ENCODE peak calls at places on chromosomes 13 and 19, in six cellular contexts. One of them, this sample, is unnamed. For H3K4me1, the result is how much of the 10 kb centered on the place peaks cover.

GRCh38 chr13:74202129-74202528 is 67.9 kb upstream of the KLF12 start:
- DNase-seq in cardiac muscle cell: peak
- DNase-seq in left lung: no peak
- DNase-seq in CD8-positive, alpha-beta memory T cell: no peak
- DNase-seq in ovary: no peak
- DNase-seq in GM23248: no peak
- DNase-seq in this sample: no peak

GRCh38 chr19:28239270-28239669 is 973.7 kb downstream of the UQCRFS1 start:
- DNase-seq in cardiac muscle cell: peak
- DNase-seq in left lung: no peak
- DNase-seq in CD8-positive, alpha-beta memory T cell: no peak
- DNase-seq in ovary: no peak
- DNase-seq in GM23248: peak
- DNase-seq in this sample: no peak

GRCh38 chr13:99873832-99874430 is 97.6 kb downstream of the ZIC5 start:
- DNase-seq in cardiac muscle cell: no peak
- DNase-seq in left lung: no peak
- DNase-seq in CD8-positive, alpha-beta memory T cell: no peak
- DNase-seq in ovary: no peak
- DNase-seq in GM23248: no peak
- DNase-seq in this sample: no peak

GRCh38 chr13:112179421-112179820 is 112.5 kb downstream of the SOX1 start:
- DNase-seq in cardiac muscle cell: no peak
- DNase-seq in left lung: no peak
- DNase-seq in CD8-positive, alpha-beta memory T cell: no peak
- DNase-seq in ovary: no peak
- DNase-seq in GM23248: no peak
- DNase-seq in this sample: no peak

GRCh38 chr19:33040994-33041827 is 23.5 kb downstream of the RHPN2 start:
- DNase-seq in cardiac muscle cell: peak
- DNase-seq in left lung: no peak
- DNase-seq in CD8-positive, alpha-beta memory T cell: no peak
- DNase-seq in ovary: no peak
- DNase-seq in GM23248: peak
- DNase-seq in this sample: no peak

GRCh38 chr13:106083620-106084350 is 451.7 kb downstream of the EFNB2 start:
- DNase-seq in cardiac muscle cell: peak
- DNase-seq in left lung: no peak
- DNase-seq in CD8-positive, alpha-beta memory T cell: no peak
- DNase-seq in ovary: no peak
- DNase-seq in GM23248: peak
- DNase-seq in this sample: peak

GRCh38 chr19:57302020-57302465 is 18.2 kb upstream of the ZNF543 start:
- DNase-seq in cardiac muscle cell: peak
- DNase-seq in left lung: no peak
- DNase-seq in CD8-positive, alpha-beta memory T cell: no peak
- DNase-seq in ovary: no peak
- DNase-seq in GM23248: peak
- DNase-seq in this sample: peak

GRCh38 chr13:46751811-46752635 is 44.9 kb downstream of the ESD start:
- DNase-seq in cardiac muscle cell: no peak
- DNase-seq in left lung: no peak
- DNase-seq in CD8-positive, alpha-beta memory T cell: peak
- DNase-seq in ovary: no peak
- DNase-seq in GM23248: peak
- DNase-seq in this sample: no peak

GRCh38 chr19:2050349-2050990 is 574 bp downstream of the MKNK2 start:
- DNase-seq in cardiac muscle cell: no peak
- DNase-seq in left lung: peak
- DNase-seq in CD8-positive, alpha-beta memory T cell: no peak
- DNase-seq in ovary: no peak
- DNase-seq in GM23248: peak
- DNase-seq in this sample: no peak

GRCh38 chr19:29084266-29084665 is 128.7 kb downstream of the UQCRFS1 start:
- DNase-seq in cardiac muscle cell: peak
- DNase-seq in left lung: no peak
- DNase-seq in CD8-positive, alpha-beta memory T cell: no peak
- DNase-seq in ovary: no peak
- DNase-seq in GM23248: peak
- DNase-seq in this sample: no peak

GRCh38 chr13:34349091-34349722 is 531.3 kb downstream of the RFC3 start:
- DNase-seq in cardiac muscle cell: peak
- DNase-seq in left lung: no peak
- DNase-seq in CD8-positive, alpha-beta memory T cell: no peak
- DNase-seq in ovary: no peak
- DNase-seq in GM23248: peak
- DNase-seq in this sample: peak

GRCh38 chr13:34816118-34816517 is 126.0 kb upstream of the NBEA start:
- DNase-seq in cardiac muscle cell: no peak
- DNase-seq in left lung: no peak
- DNase-seq in CD8-positive, alpha-beta memory T cell: no peak
- DNase-seq in ovary: no peak
- DNase-seq in GM23248: no peak
- DNase-seq in this sample: no peak

GRCh38 chr13:67224148-67224846 is 5.8 kb downstream of the PCDH9 start:
- DNase-seq in cardiac muscle cell: peak
- DNase-seq in left lung: peak
- DNase-seq in CD8-positive, alpha-beta memory T cell: peak
- DNase-seq in ovary: peak
- DNase-seq in GM23248: peak
- DNase-seq in this sample: peak

GRCh38 chr13:111790621-111791020 is 276.3 kb upstream of the SOX1 start:
- DNase-seq in cardiac muscle cell: no peak
- DNase-seq in left lung: no peak
- DNase-seq in CD8-positive, alpha-beta memory T cell: no peak
- DNase-seq in ovary: no peak
- DNase-seq in GM23248: no peak
- DNase-seq in this sample: no peak

GRCh38 chr13:65959305-65959704 is 1270.8 kb downstream of the PCDH9 start:
- DNase-seq in cardiac muscle cell: no peak
- DNase-seq in left lung: no peak
- DNase-seq in CD8-positive, alpha-beta memory T cell: no peak
- DNase-seq in ovary: no peak
- DNase-seq in GM23248: peak
- DNase-seq in this sample: peak

GRCh38 chr19:21322528-21322927 is 6.7 kb downstream of the ZNF708 start:
- DNase-seq in cardiac muscle cell: peak
- DNase-seq in left lung: no peak
- DNase-seq in CD8-positive, alpha-beta memory T cell: no peak
- DNase-seq in ovary: no peak
- DNase-seq in GM23248: peak
- DNase-seq in this sample: no peak

GRCh38 chr13:41056996-41057711 is 4.2 kb upstream of the WBP4 start:
- DNase-seq in cardiac muscle cell: no peak
- DNase-seq in left lung: no peak
- DNase-seq in CD8-positive, alpha-beta memory T cell: no peak
- DNase-seq in ovary: no peak
- DNase-seq in GM23248: no peak
- DNase-seq in this sample: no peak

DNA sequence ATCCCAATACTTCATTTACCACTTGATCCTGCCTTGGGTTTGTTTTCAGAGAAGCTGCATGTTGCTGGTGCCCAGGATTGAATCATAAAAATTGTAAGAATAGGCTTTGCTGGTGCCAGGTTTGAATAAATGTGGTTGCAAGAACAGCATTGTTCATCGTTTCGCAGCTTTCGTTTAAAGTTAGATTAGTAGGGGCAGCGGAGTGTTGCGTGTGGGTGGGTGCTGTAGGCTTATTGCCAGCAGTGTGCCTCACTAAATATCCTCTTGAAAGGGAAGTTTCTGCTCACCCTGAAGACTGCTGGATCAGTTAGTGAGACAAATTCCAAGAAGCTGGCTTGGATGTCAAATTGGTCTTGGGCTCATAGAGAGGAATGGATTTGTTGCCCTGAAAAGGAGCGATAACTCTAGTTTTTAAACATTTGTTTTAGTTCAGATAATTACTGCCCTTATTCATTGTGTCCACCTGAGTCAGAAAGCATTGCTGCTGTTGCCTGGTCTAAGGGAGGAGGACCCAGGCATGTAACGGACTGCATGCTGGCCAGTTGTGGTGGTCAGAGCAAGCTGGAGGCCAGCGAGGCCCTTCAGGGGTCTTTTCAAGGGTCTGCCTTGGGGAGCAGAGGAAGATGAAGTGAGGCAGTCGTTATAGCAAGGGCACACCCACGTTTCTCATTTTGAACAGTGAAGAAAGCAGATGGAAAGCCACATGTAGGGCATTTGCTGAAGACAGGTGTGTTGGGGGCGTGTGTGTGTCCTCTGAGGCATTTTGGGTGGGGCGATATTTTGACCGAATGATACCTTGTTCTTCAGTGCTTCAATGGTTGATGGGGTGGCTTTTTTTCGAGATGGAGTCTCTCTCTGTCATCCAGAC is 8.5 kb downstream of the ILF3 start:
- DNase-seq in cardiac muscle cell: peak
- DNase-seq in left lung: peak
- DNase-seq in CD8-positive, alpha-beta memory T cell: no peak
- DNase-seq in ovary: no peak
- DNase-seq in GM23248: peak
- DNase-seq in this sample: no peak
- H3K4me1 ChIP-seq in cardiac muscle cell: under half
- H3K4me1 ChIP-seq in left lung: under half
- H3K4me1 ChIP-seq in CD8-positive, alpha-beta memory T cell: half or more
- H3K4me1 ChIP-seq in ovary: under half
- H3K4me1 ChIP-seq in GM23248: under half
- H3K4me1 ChIP-seq in this sample: under half

DNA sequence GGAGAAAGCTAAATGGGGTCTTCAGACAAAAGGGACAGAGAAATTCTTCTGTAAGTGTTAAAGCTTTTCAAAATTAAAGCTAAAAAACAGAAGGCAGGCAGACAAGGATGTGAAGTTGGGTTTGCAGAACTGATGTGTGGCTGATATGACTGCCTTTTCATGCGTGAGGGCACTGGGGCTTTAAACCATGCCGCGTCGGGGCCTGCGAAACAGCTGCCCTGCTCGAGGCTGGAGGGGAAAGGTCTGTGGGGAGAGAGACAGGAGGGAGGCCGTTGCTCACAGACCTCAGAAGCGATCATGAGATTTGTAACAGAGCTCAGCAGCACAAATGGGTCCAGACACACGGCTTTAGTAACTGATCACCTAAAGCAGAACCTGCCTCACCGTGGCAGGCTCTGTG is 23.5 kb downstream of the CAPS start:
- DNase-seq in cardiac muscle cell: no peak
- DNase-seq in left lung: peak
- DNase-seq in CD8-positive, alpha-beta memory T cell: no peak
- DNase-seq in ovary: no peak
- DNase-seq in GM23248: no peak
- DNase-seq in this sample: no peak
- H3K4me1 ChIP-seq in cardiac muscle cell: under half
- H3K4me1 ChIP-seq in left lung: under half
- H3K4me1 ChIP-seq in CD8-positive, alpha-beta memory T cell: under half
- H3K4me1 ChIP-seq in ovary: under half
- H3K4me1 ChIP-seq in GM23248: under half
- H3K4me1 ChIP-seq in this sample: under half

GRCh38 chr19:54273811-54274210 is 7.1 kb downstream of the LILRB2 start:
- DNase-seq in cardiac muscle cell: no peak
- DNase-seq in left lung: no peak
- DNase-seq in CD8-positive, alpha-beta memory T cell: no peak
- DNase-seq in ovary: no peak
- DNase-seq in GM23248: no peak
- DNase-seq in this sample: no peak

GRCh38 chr19:54281008-54281728 is at the start of gene LILRB2:
- DNase-seq in cardiac muscle cell: no peak
- DNase-seq in left lung: no peak
- DNase-seq in CD8-positive, alpha-beta memory T cell: no peak
- DNase-seq in ovary: no peak
- DNase-seq in GM23248: no peak
- DNase-seq in this sample: no peak

GRCh38 chr19:54279441-54279962 is 1.4 kb downstream of the LILRB2 start:
- DNase-seq in cardiac muscle cell: no peak
- DNase-seq in left lung: no peak
- DNase-seq in CD8-positive, alpha-beta memory T cell: no peak
- DNase-seq in ovary: no peak
- DNase-seq in GM23248: no peak
- DNase-seq in this sample: no peak

GRCh38 chr19:54271106-54271505 is 9.8 kb downstream of the LILRB2 start:
- DNase-seq in cardiac muscle cell: no peak
- DNase-seq in left lung: peak
- DNase-seq in CD8-positive, alpha-beta memory T cell: no peak
- DNase-seq in ovary: no peak
- DNase-seq in GM23248: no peak
- DNase-seq in this sample: no peak

DNA sequence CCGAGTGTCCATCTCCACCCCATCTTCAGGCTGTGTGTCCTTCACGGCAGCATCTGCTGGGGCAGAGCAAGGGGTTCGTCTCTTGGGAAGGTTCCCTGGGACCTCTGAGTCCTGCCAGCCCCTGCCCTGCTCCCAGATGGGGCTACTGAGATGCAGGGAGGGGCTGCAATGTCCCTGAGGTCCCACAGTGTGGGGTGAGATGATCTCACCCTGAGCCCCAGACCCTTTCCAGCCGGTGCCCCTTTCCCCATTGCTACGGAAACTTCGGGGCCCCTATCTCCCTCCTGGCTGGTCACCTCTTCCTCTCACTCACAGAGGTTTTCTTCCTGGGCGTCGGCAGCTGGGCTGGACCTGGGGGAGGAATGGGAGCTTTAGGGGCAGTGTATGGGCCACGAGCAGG is 5.0 kb downstream of the LILRB2 start:
- DNase-seq in cardiac muscle cell: no peak
- DNase-seq in left lung: no peak
- DNase-seq in CD8-positive, alpha-beta memory T cell: no peak
- DNase-seq in ovary: no peak
- DNase-seq in GM23248: no peak
- DNase-seq in this sample: no peak
- H3K4me1 ChIP-seq in cardiac muscle cell: under half
- H3K4me1 ChIP-seq in left lung: under half
- H3K4me1 ChIP-seq in CD8-positive, alpha-beta memory T cell: under half
- H3K4me1 ChIP-seq in ovary: under half
- H3K4me1 ChIP-seq in GM23248: under half
- H3K4me1 ChIP-seq in this sample: under half

DNA sequence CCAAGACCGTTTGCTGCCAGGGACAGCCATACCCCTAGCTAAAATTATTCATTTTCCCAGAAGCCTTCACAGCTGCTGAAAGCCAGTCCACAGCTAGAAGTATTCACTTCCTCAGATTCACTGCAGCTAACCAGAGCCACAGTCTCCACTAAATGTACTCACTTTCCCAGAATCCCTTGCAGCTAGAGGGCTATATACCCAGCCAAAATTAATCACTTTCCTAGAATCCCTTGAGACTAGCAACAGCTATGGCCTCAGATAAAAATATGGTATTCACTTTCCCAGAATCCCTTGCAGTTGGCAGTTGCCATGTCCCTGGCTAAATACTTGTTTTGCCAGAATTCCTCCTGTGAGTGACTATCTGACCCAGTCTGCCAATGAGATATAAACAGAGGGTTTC is 13.8 kb upstream of the MEIS3 start:
- DNase-seq in cardiac muscle cell: peak
- DNase-seq in left lung: no peak
- DNase-seq in CD8-positive, alpha-beta memory T cell: no peak
- DNase-seq in ovary: no peak
- DNase-seq in GM23248: peak
- DNase-seq in this sample: no peak
- H3K4me1 ChIP-seq in cardiac muscle cell: under half
- H3K4me1 ChIP-seq in left lung: under half
- H3K4me1 ChIP-seq in CD8-positive, alpha-beta memory T cell: under half
- H3K4me1 ChIP-seq in ovary: under half
- H3K4me1 ChIP-seq in GM23248: under half
- H3K4me1 ChIP-seq in this sample: under half

GRCh38 chr19:11555246-11555645 is 3.8 kb downstream of the ELOF1 start:
- DNase-seq in cardiac muscle cell: no peak
- DNase-seq in left lung: no peak
- DNase-seq in CD8-positive, alpha-beta memory T cell: no peak
- DNase-seq in ovary: no peak
- DNase-seq in GM23248: no peak
- DNase-seq in this sample: no peak
- H3K4me1 ChIP-seq in cardiac muscle cell: under half
- H3K4me1 ChIP-seq in left lung: under half
- H3K4me1 ChIP-seq in CD8-positive, alpha-beta memory T cell: under half
- H3K4me1 ChIP-seq in ovary: under half
- H3K4me1 ChIP-seq in GM23248: under half
- H3K4me1 ChIP-seq in this sample: under half

GRCh38 chr19:45812297-45812696 is 2.8 kb downstream of the RSPH6A start:
- DNase-seq in cardiac muscle cell: no peak
- DNase-seq in left lung: no peak
- DNase-seq in CD8-positive, alpha-beta memory T cell: no peak
- DNase-seq in ovary: no peak
- DNase-seq in GM23248: no peak
- DNase-seq in this sample: no peak
- H3K4me1 ChIP-seq in cardiac muscle cell: under half
- H3K4me1 ChIP-seq in left lung: under half
- H3K4me1 ChIP-seq in CD8-positive, alpha-beta memory T cell: under half
- H3K4me1 ChIP-seq in ovary: under half
- H3K4me1 ChIP-seq in GM23248: under half
- H3K4me1 ChIP-seq in this sample: under half